ENCODE peak calls at places on chromosomes 16 and 17, in nine cellular contexts. Z is stimulated activated CD8-positive, alpha-beta memory T cell treated with anti-CD3 and anti-CD28 coated beads, Interleukin-12 subunit alpha, Interleukin-12 subunit beta, amount 100 ng/mL, for 4 hours; H is iPS-NIHi11; I is GM10248; V is fibroblast of mammary gland; E is fibroblast of villous mesenchyme; Y is NCI-H1092 treated with DMSO at 0.1 percent for 48 hours; X is RWPE1; U is heart right ventricle. S is an unnamed sample.

GRCh38 chr17:67655478-67656148 is 62.1 kb upstream of the NOL11 start:
- DNase-seq in Z (no peak), H (no peak), I (no peak), V (no peak), E (no peak), Y (no peak), X (no peak), U (no peak), S (no peak)

GRCh38 chr16:88854306-88855111 is 2.2 kb downstream of the GALNS start:
- DNase-seq in Z (no peak), H (no peak), I (peak), V (no peak), E (no peak), Y (no peak), X (no peak), U (no peak), S (no peak)

GRCh38 chr16:3161235-3162018 is 26.6 kb upstream of the OR1F1 start:
- DNase-seq in Z (no peak), H (no peak), I (no peak), V (no peak), E (no peak), Y (no peak), X (no peak), U (no peak), S (peak)

GRCh38 chr17:279356-279755 is 73.3 kb downstream of the RPH3AL start:
- DNase-seq in Z (no peak), H (no peak), I (no peak), V (no peak), E (peak), Y (no peak), X (no peak), U (no peak), S (no peak)

GRCh38 chr16:22206847-22207714 is 1.0 kb downstream of the EEF2K start:
- DNase-seq in Z (peak), H (peak), I (peak), V (peak), E (peak), Y (peak), X (peak), U (peak), S (peak)

GRCh38 chr16:79419148-79419547 is 181.4 kb downstream of the MAF start:
- DNase-seq in Z (no peak), H (no peak), I (no peak), V (no peak), E (no peak), Y (no peak), X (no peak), U (no peak), S (no peak)

GRCh38 chr16:74700206-74701040 is at the start of gene MLKL:
- DNase-seq in Z (peak), H (peak), I (peak), V (peak), E (peak), Y (peak), X (peak), U (peak), S (peak)

GRCh38 chr16:65521685-65522338 is 399.9 kb upstream of the CDH11 start:
- DNase-seq in Z (no peak), H (peak), I (no peak), V (no peak), E (no peak), Y (no peak), X (no peak), U (no peak), S (no peak)

GRCh38 chr17:65064452-65065019 is 8.0 kb upstream of the GNA13 start:
- DNase-seq in Z (no peak), H (no peak), I (no peak), V (peak), E (peak), Y (no peak), X (peak), U (no peak), S (peak)

GRCh38 chr17:40371261-40371929 is 6.9 kb upstream of the GJD3 start:
- DNase-seq in Z (no peak), H (peak), I (peak), V (no peak), E (no peak), Y (no peak), X (no peak), U (no peak), S (peak)

GRCh38 chr16:668519-669171 is 713 bp downstream of the RHOT2 start:
- DNase-seq in Z (no peak), H (no peak), I (no peak), V (no peak), E (no peak), Y (no peak), X (no peak), U (no peak), S (no peak)

GRCh38 chr16:69707920-69708683 is 18.3 kb downstream of the NQO1 start:
- DNase-seq in Z (no peak), H (no peak), I (no peak), V (no peak), E (no peak), Y (no peak), X (no peak), U (no peak), S (no peak)

GRCh38 chr17:67558740-67559380 is 158.9 kb upstream of the NOL11 start:
- DNase-seq in Z (no peak), H (no peak), I (no peak), V (peak), E (no peak), Y (no peak), X (no peak), U (no peak), S (no peak)

GRCh38 chr17:36697907-36698526 is 96.6 kb downstream of the MRM1 start:
- DNase-seq in Z (no peak), H (peak), I (no peak), V (no peak), E (peak), Y (no peak), X (no peak), U (no peak), S (no peak)

GRCh38 chr16:50308237-50308965 is 42.0 kb downstream of the ADCY7 start:
- DNase-seq in Z (no peak), H (no peak), I (no peak), V (no peak), E (no peak), Y (no peak), X (no peak), U (no peak), S (no peak)

GRCh38 chr17:60390881-60391418 is 983 bp downstream of the USP32 start:
- DNase-seq in Z (no peak), H (no peak), I (no peak), V (peak), E (peak), Y (peak), X (peak), U (peak), S (no peak)

GRCh38 chr17:50785942-50786570 is 18.7 kb upstream of the ANKRD40CL start:
- DNase-seq in Z (no peak), H (no peak), I (no peak), V (peak), E (peak), Y (peak), X (no peak), U (peak), S (peak)

GRCh38 chr16:49835116-49835880 is 20.6 kb downstream of the ZNF423 start:
- DNase-seq in Z (no peak), H (no peak), I (no peak), V (no peak), E (no peak), Y (no peak), X (no peak), U (no peak), S (no peak)

GRCh38 chr17:81010935-81011334 is 19.3 kb downstream of the CHMP6 start:
- DNase-seq in Z (no peak), H (no peak), I (no peak), V (no peak), E (no peak), Y (no peak), X (no peak), U (no peak), S (no peak)